ENCODE peak calls at places on chromosomes 5 and 9, in ten cellular contexts. F is GM10248, O is PC-9, R is AG04450, G is type B pancreatic cell, S is psoas muscle, V is heart left ventricle, X is AG09319, I is A549, Q is GM13976. D is an unnamed sample.

GRCh38 chr5:163165277-163165676 is 272.1 kb upstream of the CCNG1 start:
- DNase-seq in F (no peak), O (no peak), R (no peak), G (no peak), S (no peak), V (no peak), X (no peak), I (no peak), Q (no peak), D (no peak)

GRCh38 chr5:52007230-52007858 is 624.1 kb downstream of the ISL1 start:
- DNase-seq in F (no peak), O (no peak), R (no peak), G (no peak), S (no peak), V (no peak), X (no peak), I (peak; percentile 53), Q (no peak), D (no peak)

GRCh38 chr5:16855475-16855874 is 80.6 kb downstream of the MYO10 start:
- DNase-seq in F (no peak), O (no peak), R (no peak), G (no peak), S (no peak), V (peak; percentile 47), X (no peak), I (no peak), Q (no peak), D (no peak)

GRCh38 chr5:131538177-131538593 is 96.8 kb downstream of the RAPGEF6 start:
- DNase-seq in F (no peak), O (peak; percentile 89), R (no peak), G (no peak), S (no peak), V (no peak), X (no peak), I (peak; percentile 40), Q (no peak), D (no peak)

GRCh38 chr5:91636351-91636750 is 253.2 kb upstream of the ARRDC3 start:
- DNase-seq in F (no peak), O (no peak), R (no peak), G (no peak), S (no peak), V (no peak), X (no peak), I (peak; percentile 19), Q (no peak), D (no peak)

GRCh38 chr9:123438321-123438720 is 82.3 kb downstream of the CRB2 start:
- DNase-seq in F (no peak), O (no peak), R (no peak), G (no peak), S (no peak), V (no peak), X (no peak), I (no peak), Q (no peak), D (no peak)

GRCh38 chr5:131854134-131854533 is 57.3 kb upstream of the FNIP1 start:
- DNase-seq in F (no peak), O (no peak), R (no peak), G (no peak), S (no peak), V (no peak), X (no peak), I (no peak), Q (no peak), D (peak; percentile 5)

GRCh38 chr9:34343090-34343489 is 13.7 kb downstream of the NUDT2 start:
- DNase-seq in F (no peak), O (no peak), R (no peak), G (no peak), S (peak; percentile 92), V (peak; percentile 74), X (no peak), I (no peak), Q (no peak), D (no peak)

GRCh38 chr5:91632871-91633270 is 249.8 kb upstream of the ARRDC3 start:
- DNase-seq in F (no peak), O (no peak), R (no peak), G (no peak), S (no peak), V (no peak), X (no peak), I (peak; percentile 16), Q (no peak), D (no peak)

GRCh38 chr9:114096866-114097612 is 2.1 kb downstream of the KIF12 start:
- DNase-seq in F (no peak), O (no peak), R (no peak), G (no peak), S (no peak), V (no peak), X (no peak), I (no peak), Q (no peak), D (no peak)

GRCh38 chr9:114094971-114095370 is 4.1 kb downstream of the KIF12 start:
- DNase-seq in F (no peak), O (no peak), R (no peak), G (no peak), S (no peak), V (no peak), X (no peak), I (no peak), Q (no peak), D (no peak)

GRCh38 chr9:114098021-114098659 is 952 bp downstream of the KIF12 start:
- DNase-seq in F (no peak), O (no peak), R (no peak), G (no peak), S (peak; percentile 65), V (no peak), X (no peak), I (peak; percentile 75), Q (no peak), D (peak; percentile 35)

GRCh38 chr9:114097613-114098020 is 1.5 kb downstream of the KIF12 start:
- DNase-seq in F (no peak), O (no peak), R (no peak), G (no peak), S (no peak), V (no peak), X (no peak), I (no peak), Q (no peak), D (no peak)

GRCh38 chr9:114096041-114096511 is 3.0 kb downstream of the KIF12 start:
- DNase-seq in F (no peak), O (no peak), R (no peak), G (no peak), S (no peak), V (no peak), X (no peak), I (no peak), Q (no peak), D (peak; percentile 21)
- TF ChIP-seq CTCF in F (no peak), O (no peak), R (peak; percentile 19), G (peak; percentile 49), S (no peak), V (no peak), X (no peak), I (no peak), Q (no peak), D (no peak)

GRCh38 chr5:39005566-39006232 is 68.5 kb downstream of the RICTOR start:
- DNase-seq in F (no peak), O (no peak), R (no peak), G (no peak), S (no peak), V (no peak), X (no peak), I (peak; percentile 68), Q (no peak), D (no peak)
- TF ChIP-seq CTCF in F (peak; percentile 18), O (peak; percentile 42), R (peak; percentile 38), G (no peak), S (peak; percentile 63), V (peak; percentile 46), X (peak; percentile 3), I (peak; percentile 66), Q (no peak), D (no peak)

DNA sequence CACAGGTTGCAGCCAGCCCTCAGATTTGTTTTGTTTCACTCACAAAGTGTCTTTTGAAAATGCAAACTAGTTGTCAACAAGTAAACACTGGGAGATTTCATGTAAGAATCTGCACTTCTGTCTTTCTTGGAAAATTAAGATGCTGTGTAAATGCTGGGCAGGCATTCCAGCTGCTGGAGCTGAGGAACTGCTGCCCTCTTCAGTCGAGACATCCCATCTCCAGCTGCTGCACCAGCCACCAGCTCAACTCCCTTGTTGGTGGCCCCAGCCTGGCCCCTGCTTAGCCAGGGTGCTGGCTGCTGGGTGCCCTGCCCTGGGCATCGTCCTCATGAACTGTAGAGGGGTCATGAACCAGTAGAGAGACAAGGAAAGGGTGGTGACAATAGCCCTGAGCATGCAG is 33.1 kb upstream of the AFAP1L1 start:
- DNase-seq in F (no peak), O (no peak), R (no peak), G (no peak), S (no peak), V (no peak), X (no peak), I (no peak), Q (no peak), D (no peak)
- TF ChIP-seq CTCF in F (no peak), O (no peak), R (peak; percentile 18), G (no peak), S (no peak), V (no peak), X (peak; percentile 33), I (no peak), Q (no peak), D (no peak)

GRCh38 chr9:98180996-98181395 is 11.4 kb downstream of the CORO2A start:
- DNase-seq in F (no peak), O (no peak), R (no peak), G (no peak), S (peak; percentile 3), V (no peak), X (no peak), I (no peak), Q (no peak), D (no peak)

GRCh38 chr9:98184326-98184725 is 8.1 kb downstream of the CORO2A start:
- DNase-seq in F (no peak), O (no peak), R (no peak), G (no peak), S (peak; percentile 2), V (no peak), X (no peak), I (no peak), Q (no peak), D (no peak)

GRCh38 chr9:98181746-98182068 is 10.7 kb downstream of the CORO2A start:
- DNase-seq in F (no peak), O (no peak), R (no peak), G (no peak), S (no peak), V (no peak), X (no peak), I (no peak), Q (no peak), D (no peak)

GRCh38 chr9:98182069-98182820 is 10.2 kb downstream of the CORO2A start:
- DNase-seq in F (no peak), O (no peak), R (no peak), G (no peak), S (peak; percentile 16), V (no peak), X (no peak), I (no peak), Q (no peak), D (no peak)

DNA sequence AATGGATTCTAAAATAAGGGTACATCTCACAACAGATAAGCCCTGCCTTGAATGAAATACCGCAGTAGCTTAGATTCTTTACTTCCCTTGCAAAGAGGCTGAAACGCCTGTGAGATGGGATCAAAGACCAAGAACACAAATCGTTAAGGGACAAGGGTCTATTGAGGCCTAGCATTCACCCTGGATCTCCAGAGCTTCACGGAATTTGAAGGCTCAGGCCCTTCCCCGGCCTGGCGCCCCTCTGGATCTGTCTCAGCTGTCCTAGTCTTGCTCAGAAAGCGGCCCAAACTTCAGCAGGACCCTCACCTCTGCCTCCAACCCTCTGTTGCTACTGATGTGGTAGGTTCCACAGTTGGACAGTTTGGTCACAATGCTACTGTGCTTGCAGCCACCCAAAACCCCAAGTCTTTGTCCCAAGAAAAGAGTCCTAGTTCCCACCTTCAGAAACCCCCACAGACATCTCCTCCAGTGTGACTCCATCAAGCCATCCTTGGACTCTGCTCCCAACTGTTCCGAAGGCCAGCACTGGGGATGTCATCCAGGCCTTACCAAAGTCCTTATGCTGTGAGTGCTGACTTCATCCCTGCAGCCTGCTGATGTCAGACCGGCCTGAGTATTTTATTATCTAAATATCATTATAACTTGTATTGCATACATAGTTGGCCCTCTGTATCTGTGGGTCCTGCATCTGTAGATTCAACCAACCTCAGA is 9.4 kb downstream of the CORO2A start:
- DNase-seq in F (no peak), O (peak; percentile 3), R (no peak), G (no peak), S (peak; percentile 21), V (no peak), X (no peak), I (no peak), Q (no peak), D (no peak)
- TF ChIP-seq CTCF in F (no peak), O (no peak), R (no peak), G (no peak), S (no peak), V (no peak), X (no peak), I (no peak), Q (no peak), D (no peak)

D was measured in activated CD8-positive, alpha-beta T cell treated with anti-CD3 and anti-CD28 coated beads for 36 hours.